ENCODE peak calls at places on chromosomes 5 and 9, in four cellular contexts. F, L, H and J are unnamed samples.

GRCh38 chr5:7397935-7398334 is 2.0 kb downstream of the ADCY2 start:
- DNase-seq in F (no peak), L (no peak), H (no peak), J (no peak)

GRCh38 chr9:133641861-133642595 is 5.9 kb downstream of the DBH start:
- DNase-seq in F (no peak), L (no peak), H (peak), J (no peak)

GRCh38 chr9:23941051-23941450 is 115.0 kb upstream of the ELAVL2 start:
- DNase-seq in F (no peak), L (no peak), H (no peak), J (no peak)

GRCh38 chr5:127912411-127912810 is 171.2 kb upstream of the SLC12A2 start:
- DNase-seq in F (no peak), L (no peak), H (no peak), J (no peak)

GRCh38 chr9:109369285-109369684 is 48.4 kb upstream of the EPB41L4B start:
- DNase-seq in F (no peak), L (no peak), H (no peak), J (no peak)

GRCh38 chr5:5014836-5015235 is 125.3 kb upstream of the ADAMTS16 start:
- DNase-seq in F (no peak), L (no peak), H (no peak), J (no peak)

GRCh38 chr9:22244141-22245011 is 202.2 kb upstream of the DMRTA1 start:
- DNase-seq in F (peak), L (no peak), H (no peak), J (peak)

GRCh38 chr5:145752947-145753346 is 82.2 kb downstream of the PRELID2 start:
- DNase-seq in F (no peak), L (no peak), H (no peak), J (no peak)

GRCh38 chr9:109403766-109404320 is 83.0 kb upstream of the EPB41L4B start:
- DNase-seq in F (no peak), L (no peak), H (no peak), J (no peak)

GRCh38 chr5:138611295-138612220 is 36.4 kb upstream of the HSPA9 start:
- DNase-seq in F (no peak), L (peak), H (no peak), J (peak)

GRCh38 chr9:107361816-107362215 is 78.7 kb downstream of the RAD23B start:
- DNase-seq in F (no peak), L (no peak), H (no peak), J (no peak)

GRCh38 chr9:73270967-73271722 is 119.5 kb downstream of the ANXA1 start:
- DNase-seq in F (peak), L (no peak), H (no peak), J (peak)

GRCh38 chr9:33287087-33287490 is 3.2 kb upstream of the NFX1 start:
- DNase-seq in F (peak), L (peak), H (no peak), J (peak)

GRCh38 chr5:94623877-94624276 is 5.4 kb downstream of the SLF1 start:
- DNase-seq in F (no peak), L (no peak), H (no peak), J (no peak)

GRCh38 chr5:80837679-80838078 is 122.5 kb upstream of the RASGRF2 start:
- DNase-seq in F (no peak), L (no peak), H (no peak), J (no peak)

GRCh38 chr5:151028717-151029116 is 8.3 kb downstream of the GPX3 start:
- DNase-seq in F (no peak), L (no peak), H (no peak), J (no peak)
- TF ChIP-seq POLR2A in F (no peak), L (no peak), H (peak), J (no peak)

GRCh38 chr5:169584998-169585451 is 1.5 kb downstream of the SPDL1 start:
- DNase-seq in F (no peak), L (no peak), H (no peak), J (peak)
- TF ChIP-seq POLR2A in F (no peak), L (no peak), H (no peak), J (no peak)

GRCh38 chr5:171400169-171400568 is 12.5 kb downstream of the NPM1 start:
- DNase-seq in F (no peak), L (no peak), H (no peak), J (no peak)
- TF ChIP-seq POLR2A in F (no peak), L (no peak), H (no peak), J (no peak)

GRCh38 chr5:41924872-41925554 is at the start of gene FBXO4:
- DNase-seq in F (peak), L (peak), H (peak), J (peak)
- TF ChIP-seq POLR2A in F (peak), L (no peak), H (peak), J (peak)

GRCh38 chr9:128082173-128082572 is 14.1 kb downstream of the SLC25A25 start:
- DNase-seq in F (no peak), L (no peak), H (no peak), J (peak)

GRCh38 chr9:128081052-128081451 is 13.0 kb downstream of the SLC25A25 start:
- DNase-seq in F (no peak), L (peak), H (no peak), J (peak)

GRCh38 chr9:128080218-128080617 is 12.2 kb downstream of the SLC25A25 start:
- DNase-seq in F (no peak), L (no peak), H (no peak), J (peak)

GRCh38 chr9:128077847-128078503 is 9.9 kb downstream of the SLC25A25 start:
- DNase-seq in F (no peak), L (no peak), H (no peak), J (peak)

GRCh38 chr9:128078504-128079434 is 10.7 kb downstream of the SLC25A25 start:
- DNase-seq in F (peak), L (no peak), H (no peak), J (peak)
- TF ChIP-seq POLR2A in F (no peak), L (no peak), H (no peak), J (no peak)

GRCh38 chr9:120857481-120857880 is 14.8 kb upstream of the PSMD5 start:
- DNase-seq in F (no peak), L (no peak), H (no peak), J (no peak)
- TF ChIP-seq POLR2A in F (no peak), L (no peak), H (no peak), J (no peak)

DNA sequence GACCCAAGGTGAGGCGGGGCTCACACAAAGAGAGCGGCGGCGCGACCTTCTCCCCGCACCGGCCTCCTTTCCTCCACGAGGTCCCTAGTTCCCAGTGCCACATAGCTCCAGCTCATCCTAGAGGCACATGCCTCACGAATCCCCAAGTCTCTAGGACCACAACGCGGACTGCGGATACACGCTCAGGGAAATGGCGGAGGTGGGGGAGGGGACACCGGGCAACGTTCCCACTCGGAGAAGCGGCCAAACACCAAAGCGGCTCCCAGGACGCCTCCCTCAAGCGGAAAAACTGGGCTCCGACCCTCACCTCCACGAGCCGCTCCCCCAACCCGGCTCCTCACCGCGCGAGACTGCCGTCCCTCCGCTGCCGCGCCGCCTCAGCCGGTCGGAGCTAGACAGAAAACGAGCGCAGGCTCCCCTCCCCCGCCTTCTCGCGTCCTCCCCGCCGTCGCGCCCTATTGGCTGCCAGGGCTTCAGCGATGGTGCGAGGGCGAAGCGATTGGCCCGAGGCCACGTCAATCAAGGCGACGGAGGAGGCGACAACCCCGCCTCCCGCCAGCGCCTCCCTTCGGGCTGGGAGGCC is at the start of gene HNRNPK:
- DNase-seq in F (peak), L (peak), H (peak), J (peak)
- TF ChIP-seq POLR2A in F (no peak), L (peak), H (no peak), J (no peak)

GRCh38 chr5:123827811-123828210 is 315.8 kb downstream of the CSNK1G3 start:
- DNase-seq in F (no peak), L (no peak), H (no peak), J (no peak)
- TF ChIP-seq POLR2A in F (no peak), L (no peak), H (no peak), J (no peak)

GRCh38 chr5:56410696-56411095 is 177.6 kb upstream of the ANKRD55 start:
- DNase-seq in F (no peak), L (no peak), H (no peak), J (no peak)

GRCh38 chr5:56414056-56414455 is 180.9 kb upstream of the ANKRD55 start:
- DNase-seq in F (no peak), L (no peak), H (no peak), J (no peak)

GRCh38 chr5:56419667-56420066 is 186.5 kb upstream of the ANKRD55 start:
- DNase-seq in F (no peak), L (no peak), H (no peak), J (no peak)

GRCh38 chr5:56412601-56413379 is 179.7 kb upstream of the ANKRD55 start:
- DNase-seq in F (no peak), L (no peak), H (peak), J (no peak)

DNA sequence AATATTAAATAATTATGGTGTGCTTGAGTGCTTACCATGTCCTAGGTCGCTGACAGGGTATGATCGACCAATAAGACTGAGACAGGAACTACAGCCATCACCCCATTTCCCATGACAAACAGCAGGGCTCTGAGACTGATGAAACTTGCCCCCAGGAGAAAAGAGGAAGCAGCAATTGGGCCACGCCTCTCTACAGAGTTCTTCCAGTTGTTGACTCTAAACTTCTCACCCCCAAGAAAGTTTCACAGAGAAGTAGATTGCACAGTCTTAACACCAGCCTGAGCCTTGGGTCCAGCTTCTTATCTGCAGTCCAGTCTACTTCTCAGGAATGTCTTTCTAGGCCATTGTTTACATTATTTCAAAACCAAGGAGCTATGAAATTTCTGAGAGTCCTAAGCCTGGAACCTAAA is 182.2 kb upstream of the ANKRD55 start:
- DNase-seq in F (no peak), L (no peak), H (no peak), J (no peak)
- TF ChIP-seq POLR2A in F (no peak), L (no peak), H (peak), J (no peak)

GRCh38 chr5:71586052-71586940 is 844 bp upstream of the MCCC2 start:
- DNase-seq in F (no peak), L (no peak), H (no peak), J (peak)

GRCh38 chr5:71588533-71588885 is 1.4 kb downstream of the MCCC2 start:
- DNase-seq in F (no peak), L (no peak), H (no peak), J (no peak)

GRCh38 chr5:71587709-71588532 is 781 bp downstream of the MCCC2 start:
- DNase-seq in F (no peak), L (no peak), H (no peak), J (no peak)

GRCh38 chr5:71589903-71590302 is 2.8 kb downstream of the MCCC2 start:
- DNase-seq in F (no peak), L (no peak), H (no peak), J (no peak)

GRCh38 chr5:71586941-71587708 is at the start of gene MCCC2:
- DNase-seq in F (peak), L (peak), H (peak), J (peak)
- TF ChIP-seq POLR2A in F (peak), L (peak), H (peak), J (peak)